ENCODE peak calls at places on chromosomes 5 and 9, in four cellular contexts. E, N, Y and O are unnamed samples.

GRCh38 chr9:95104088-95104960 is 213.2 kb downstream of the FANCC start:
- DNase-seq in Y (no peak), N (no peak), E (no peak), O (no peak)

GRCh38 chr9:128374221-128374675 is 3.1 kb downstream of the URM1 start:
- DNase-seq in Y (no peak), N (no peak), E (no peak), O (no peak)

GRCh38 chr5:151757233-151758140 is 944 bp downstream of the ATOX1 start:
- DNase-seq in Y (peak), E (no peak), N (no peak), O (no peak)

GRCh38 chr5:135429886-135430437 is 17.2 kb downstream of the DCANP1 start:
- DNase-seq in E (no peak), Y (no peak), N (no peak), O (no peak)

GRCh38 chr5:156411131-156411727 is 84.3 kb downstream of the SGCD start:
- DNase-seq in E (no peak), N (no peak), Y (no peak), O (no peak)

GRCh38 chr9:76591256-76591950 is 132.4 kb downstream of the GCNT1 start:
- DNase-seq in E (no peak), Y (no peak), N (no peak), O (no peak)

GRCh38 chr5:36164461-36164860 is 12.6 kb downstream of the SKP2 start:
- DNase-seq in E (no peak), Y (no peak), N (no peak), O (no peak)

GRCh38 chr9:35649431-35650340 is 1.0 kb downstream of the SIT1 start:
- DNase-seq in N (peak), Y (peak), E (no peak), O (no peak)

GRCh38 chr5:58268263-58268662 is 191.6 kb downstream of the PLK2 start:
- DNase-seq in E (no peak), Y (no peak), N (no peak), O (no peak)

GRCh38 chr5:142740474-142740873 is 29.7 kb upstream of the ARHGAP26 start:
- DNase-seq in E (no peak), N (no peak), Y (no peak), O (no peak)

GRCh38 chr5:168935183-168935582 is 356.0 kb upstream of the PANK3 start:
- DNase-seq in N (no peak), Y (no peak), E (no peak), O (no peak)

GRCh38 chr9:137582286-137582860 is 3.6 kb upstream of the DPH7 start:
- DNase-seq in N (no peak), Y (no peak), E (no peak), O (no peak)

GRCh38 chr9:84845956-84846355 is 176.4 kb downstream of the NTRK2 start:
- DNase-seq in Y (no peak), E (no peak), N (no peak), O (peak)

GRCh38 chr9:35546853-35547252 is 56.9 kb downstream of the RUSC2 start:
- DNase-seq in E (no peak), N (no peak), Y (no peak), O (no peak)

GRCh38 chr5:154829181-154829588 is 21.2 kb downstream of the FAXDC2 start:
- DNase-seq in N (no peak), E (no peak), Y (no peak), O (no peak)

GRCh38 chr5:102536323-102536928 is 37.6 kb upstream of the SLCO6A1 start:
- DNase-seq in N (no peak), Y (no peak), E (no peak), O (no peak)

GRCh38 chr5:143920772-143921171 is 108.8 kb downstream of the HMHB1 start:
- DNase-seq in Y (no peak), E (no peak), N (no peak), O (no peak)

GRCh38 chr5:39801306-39801705 is 376.5 kb upstream of the DAB2 start:
- DNase-seq in Y (no peak), E (no peak), N (no peak), O (no peak)

GRCh38 chr9:109939698-109940342 is 159.8 kb downstream of the PALM2AKAP2 start:
- DNase-seq in Y (no peak), N (no peak), E (no peak), O (no peak)

GRCh38 chr5:144336619-144337018 is 165.9 kb downstream of the KCTD16 start:
- DNase-seq in Y (no peak), N (no peak), E (no peak), O (no peak)

GRCh38 chr5:141094481-141095262 is at the start of gene PCDHB2:
- DNase-seq in Y (no peak), E (no peak), N (no peak), O (no peak)

GRCh38 chr9:88387733-88388202 is 476 bp upstream of the SPIN1 start:
- DNase-seq in N (no peak), E (no peak), Y (peak), O (no peak)

GRCh38 chr5:56146674-56147073 is 86.5 kb downstream of the ANKRD55 start:
- DNase-seq in N (no peak), Y (no peak), E (no peak), O (no peak)

GRCh38 chr5:133944263-133945230 is 23.9 kb downstream of the C5orf15 start:
- DNase-seq in E (no peak), Y (peak), N (no peak), O (no peak)

GRCh38 chr5:37721447-37721871 is 118.4 kb downstream of the GDNF start:
- DNase-seq in Y (no peak), N (no peak), E (no peak), O (no peak)

GRCh38 chr5:91189480-91190332 is 193.4 kb downstream of the ARRDC3 start:
- DNase-seq in N (no peak), E (no peak), Y (no peak), O (no peak)

GRCh38 chr5:52943808-52944207 is 45.3 kb upstream of the ITGA2 start:
- DNase-seq in E (no peak), Y (no peak), N (no peak), O (no peak)

GRCh38 chr9:131411719-131412681 is 18.1 kb downstream of the PRRC2B start:
- DNase-seq in E (no peak), N (no peak), Y (no peak), O (no peak)

GRCh38 chr9:121819511-121820231 is 168.2 kb downstream of the DAB2IP start:
- DNase-seq in Y (no peak), N (no peak), E (no peak), O (no peak)

GRCh38 chr9:20508242-20508641 is 114.1 kb downstream of the MLLT3 start:
- DNase-seq in N (no peak), E (peak), Y (no peak), O (no peak)

GRCh38 chr9:113542016-113542415 is 78.5 kb downstream of the RGS3 start:
- DNase-seq in N (no peak), E (no peak), Y (no peak), O (no peak)

GRCh38 chr9:75712690-75713089 is 177.8 kb upstream of the PCSK5 start:
- DNase-seq in Y (no peak), N (no peak), E (no peak), O (no peak)

GRCh38 chr9:135254176-135255032 is 166.9 kb downstream of the OLFM1 start:
- DNase-seq in E (no peak), N (no peak), Y (no peak), O (no peak)